ENCODE peak calls at places on chromosome 1, in five cellular contexts. G is PC-3; T is activated CD8-positive, alpha-beta memory T cell treated with anti-CD3 and anti-CD28 coated beads, Interleukin-2, amount 50 U/mL, for 48 hours; D is fibroblast of the aortic adventitia; X is endothelial cell. V is an unnamed sample.

GRCh38 chr1:112637257-112638108 is 17.9 kb downstream of the CAPZA1 start:
- DNase-seq in G (peak; percentile 26), T (no peak), D (peak; percentile 42), X (no peak), V (no peak)

GRCh38 chr1:225917536-225917935 is 6.5 kb downstream of the PYCR2 start:
- DNase-seq in G (peak; percentile 40), T (no peak), D (no peak), X (no peak), V (peak; percentile 90)

GRCh38 chr1:78075621-78076020 is 29.9 kb downstream of the GIPC2 start:
- DNase-seq in G (peak; percentile 28), T (no peak), D (peak; percentile 37), X (no peak), V (no peak)

GRCh38 chr1:31811605-31812004 is 4.2 kb downstream of the SPOCD1 start:
- DNase-seq in G (no peak), T (peak; percentile 43), D (peak; percentile 40), X (peak; percentile 43), V (no peak)

GRCh38 chr1:54798769-54799641 is 2.1 kb downstream of the TTC22 start:
- DNase-seq in G (no peak), T (peak; percentile 69), D (peak; percentile 43), X (no peak), V (peak; percentile 49)

GRCh38 chr1:52801011-52801410 is 41.5 kb upstream of the ZYG11A start:
- DNase-seq in G (no peak), T (no peak), D (no peak), X (no peak), V (no peak)

GRCh38 chr1:154614887-154615286 is 6.9 kb upstream of the ADAR start:
- DNase-seq in G (no peak), T (no peak), D (peak; percentile 39), X (no peak), V (no peak)

GRCh38 chr1:159889202-159889601 is 10.8 kb downstream of the CFAP45 start:
- DNase-seq in G (peak; percentile 64), T (no peak), D (no peak), X (no peak), V (no peak)

GRCh38 chr1:222618880-222619321 is 1.0 kb downstream of the MIA3 start:
- DNase-seq in G (peak; percentile 59), T (peak; percentile 58), D (peak; percentile 44), X (peak; percentile 51), V (peak; percentile 12)

GRCh38 chr1:113255038-113255727 is 135.1 kb upstream of the MAGI3 start:
- DNase-seq in G (peak; percentile 44), T (no peak), D (no peak), X (no peak), V (no peak)

GRCh38 chr1:66540434-66541032 is 6.6 kb downstream of the SGIP1 start:
- DNase-seq in G (no peak), T (no peak), D (peak; percentile 49), X (no peak), V (no peak)

V was measured in RWPE1.